ENCODE peak calls at places on chromosome 15, in four cellular contexts. J is GM12864; B is SJSA1; A is CD8-positive, alpha-beta T cell. V is an unnamed sample.

GRCh38 chr15:59444082-59444835 is 6.3 kb downstream of the FAM81A start:
- DNase-seq in J (no peak), B (no peak), A (no peak), V (no peak)

GRCh38 chr15:30962079-30962478 is 29.3 kb downstream of the MTMR10 start:
- DNase-seq in J (no peak), B (no peak), A (no peak), V (no peak)

GRCh38 chr15:74960995-74961588 is 4.5 kb upstream of the RPP25 start:
- DNase-seq in J (no peak), B (peak; percentile 51), A (no peak), V (no peak)

GRCh38 chr15:45468294-45468693 is 54.3 kb downstream of the SLC30A4 start:
- DNase-seq in J (no peak), B (no peak), A (no peak), V (no peak)

GRCh38 chr15:88686166-88686565 is 47.4 kb downstream of the ISG20 start:
- DNase-seq in J (no peak), B (no peak), A (no peak), V (no peak)

GRCh38 chr15:43748376-43748775 is 2.1 kb downstream of the PDIA3 start:
- DNase-seq in J (no peak), B (no peak), A (no peak), V (no peak)

GRCh38 chr15:34721802-34722795 is 32.7 kb downstream of the GJD2 start:
- DNase-seq in J (no peak), B (peak; percentile 98), A (no peak), V (no peak)

GRCh38 chr15:99474041-99474906 is 91.5 kb upstream of the MEF2A start:
- DNase-seq in J (no peak), B (no peak), A (no peak), V (no peak)

GRCh38 chr15:29676961-29677402 is 145.3 kb downstream of the TJP1 start:
- DNase-seq in J (no peak), B (no peak), A (no peak), V (no peak)

GRCh38 chr15:75928680-75929608 is 25.3 kb downstream of the FBXO22 start:
- DNase-seq in J (no peak), B (no peak), A (no peak), V (no peak)

GRCh38 chr15:25248583-25249235 is 190.1 kb downstream of the UBE3A start:
- DNase-seq in J (no peak), B (no peak), A (no peak), V (no peak)

GRCh38 chr15:69074843-69075224 is 60.3 kb downstream of the NOX5 start:
- DNase-seq in J (no peak), B (no peak), A (no peak), V (no peak)

GRCh38 chr15:40939909-40940801 is 11.0 kb downstream of the DLL4 start:
- DNase-seq in J (no peak), B (no peak), A (no peak), V (no peak)

GRCh38 chr15:100495861-100496260 is 32.9 kb downstream of the CERS3 start:
- DNase-seq in J (no peak), B (no peak), A (no peak), V (no peak)

GRCh38 chr15:43799945-43800285 is at the start of gene SERINC4:
- DNase-seq in J (no peak), B (no peak), A (no peak), V (no peak)

GRCh38 chr15:71548317-71548908 is 261.9 kb upstream of the NR2E3 start:
- DNase-seq in J (no peak), B (no peak), A (no peak), V (no peak)

GRCh38 chr15:19899021-19899824 is 642.4 kb downstream of the GOLGA6L6 start:
- DNase-seq in J (no peak), B (no peak), A (no peak), V (no peak)

GRCh38 chr15:80561500-80561899 is 133.6 kb upstream of the ABHD17C start:
- DNase-seq in J (no peak), B (no peak), A (no peak), V (no peak)

GRCh38 chr15:68218847-68219798 is 10.4 kb downstream of the CLN6 start:
- DNase-seq in J (no peak), B (no peak), A (no peak), V (no peak)

GRCh38 chr15:72197460-72198409 is at the start of gene GRAMD2A:
- DNase-seq in J (no peak), B (peak; percentile 20), A (no peak), V (no peak)

GRCh38 chr15:59925123-59925522 is 79.0 kb upstream of the FOXB1 start:
- DNase-seq in J (no peak), B (no peak), A (no peak), V (no peak)

GRCh38 chr15:67781907-67782559 is 43.3 kb upstream of the SKOR1 start:
- DNase-seq in J (no peak), B (no peak), A (no peak), V (no peak)

GRCh38 chr15:66755298-66756068 is 53.4 kb downstream of the SMAD6 start:
- DNase-seq in J (no peak), B (no peak), A (no peak), V (no peak)

GRCh38 chr15:48285329-48286214 is 45.7 kb upstream of the DUT start:
- DNase-seq in J (peak; percentile 43), B (peak; percentile 74), A (peak; percentile 40), V (no peak)

GRCh38 chr15:42068601-42069000 is 25.8 kb downstream of the PLA2G4D start:
- DNase-seq in J (no peak), B (no peak), A (no peak), V (no peak)

GRCh38 chr15:41773332-41773728 is 954 bp upstream of the MAPKBP1 start:
- DNase-seq in J (no peak), B (no peak), A (no peak), V (no peak)

GRCh38 chr15:95409924-95410323 is 920.6 kb upstream of the NR2F2 start:
- DNase-seq in J (no peak), B (no peak), A (no peak), V (no peak)

GRCh38 chr15:100713163-100713867 is 110.9 kb downstream of the ASB7 start:
- DNase-seq in J (no peak), B (peak; percentile 87), A (no peak), V (no peak)

GRCh38 chr15:101161656-101162055 is 90.2 kb downstream of the CHSY1 start:
- DNase-seq in J (no peak), B (no peak), A (no peak), V (no peak)

GRCh38 chr15:40103124-40103858 is 5.4 kb downstream of the BMF start:
- DNase-seq in J (no peak), B (peak; percentile 79), A (no peak), V (no peak)

GRCh38 chr15:98803228-98804056 is 155.1 kb downstream of the IGF1R start:
- DNase-seq in J (no peak), B (no peak), A (no peak), V (no peak)

GRCh38 chr15:101458908-101459578 is 30.5 kb downstream of the PCSK6 start:
- DNase-seq in J (no peak), B (no peak), A (no peak), V (no peak)

GRCh38 chr15:55289573-55290360 is at the start of gene RAB27A:
- DNase-seq in J (no peak), B (peak; percentile 72), A (peak; percentile 75), V (no peak)

GRCh38 chr15:92907880-92908279 is 7.8 kb downstream of the CHD2 start:
- DNase-seq in J (no peak), B (peak; percentile 84), A (peak; percentile 46), V (no peak)

GRCh38 chr15:75164625-75165024 is 37.1 kb upstream of the C15orf39 start:
- DNase-seq in J (no peak), B (no peak), A (no peak), V (no peak)

GRCh38 chr15:69824075-69824876 is 273.4 kb downstream of the TLE3 start:
- DNase-seq in J (no peak), B (no peak), A (no peak), V (no peak)

GRCh38 chr15:78714890-78715289 is 73.9 kb upstream of the CHRNB4 start:
- DNase-seq in J (no peak), B (no peak), A (no peak), V (no peak)

V was measured in SIG-M5.